ENCODE peak calls at places on chromosomes 11 and 22, in seven cellular contexts. One of them, this sample, is unnamed.

GRCh38 chr11:45174963-45175362 is 28.5 kb downstream of the PRDM11 start:
- DNase-seq in T-helper 2 cell: no peak
- DNase-seq in endothelial cell: no peak
- DNase-seq in iPS DF 6.9: no peak
- DNase-seq in HuH-7: no peak
- DNase-seq in body of pancreas: no peak
- DNase-seq in NCI-H1417: no peak
- DNase-seq in this sample: no peak

GRCh38 chr22:35998748-35999147 is 29.9 kb downstream of the RBFOX2 start:
- DNase-seq in T-helper 2 cell: no peak
- DNase-seq in NCI-H1417: no peak
- DNase-seq in body of pancreas: no peak
- DNase-seq in endothelial cell: no peak
- DNase-seq in HuH-7: no peak
- DNase-seq in iPS DF 6.9: no peak
- DNase-seq in this sample: no peak

GRCh38 chr22:45271667-45272188 is 13.0 kb upstream of the UPK3A start:
- DNase-seq in T-helper 2 cell: no peak
- DNase-seq in body of pancreas: no peak
- DNase-seq in endothelial cell: no peak
- DNase-seq in NCI-H1417: no peak
- DNase-seq in HuH-7: no peak
- DNase-seq in iPS DF 6.9: no peak
- DNase-seq in this sample: no peak

GRCh38 chr11:77596626-77597025 is 6.9 kb downstream of the AQP11 start:
- DNase-seq in iPS DF 6.9: no peak
- DNase-seq in endothelial cell: no peak
- DNase-seq in HuH-7: no peak
- DNase-seq in body of pancreas: no peak
- DNase-seq in T-helper 2 cell: no peak
- DNase-seq in NCI-H1417: no peak
- DNase-seq in this sample: no peak

GRCh38 chr22:26800858-26801257 is 143.5 kb downstream of the MIAT start:
- DNase-seq in endothelial cell: no peak
- DNase-seq in T-helper 2 cell: no peak
- DNase-seq in NCI-H1417: no peak
- DNase-seq in iPS DF 6.9: peak; percentile 33
- DNase-seq in HuH-7: no peak
- DNase-seq in body of pancreas: no peak
- DNase-seq in this sample: no peak

GRCh38 chr11:131579932-131580387 is 209.5 kb downstream of the NTM start:
- DNase-seq in endothelial cell: peak; percentile 65
- DNase-seq in T-helper 2 cell: no peak
- DNase-seq in iPS DF 6.9: no peak
- DNase-seq in body of pancreas: peak; percentile 14
- DNase-seq in HuH-7: peak; percentile 26
- DNase-seq in NCI-H1417: no peak
- DNase-seq in this sample: no peak

GRCh38 chr22:50247748-50248147 is 2.9 kb upstream of the TUBGCP6 start:
- DNase-seq in T-helper 2 cell: no peak
- DNase-seq in iPS DF 6.9: no peak
- DNase-seq in HuH-7: no peak
- DNase-seq in endothelial cell: peak; percentile 60
- DNase-seq in NCI-H1417: no peak
- DNase-seq in body of pancreas: no peak
- DNase-seq in this sample: no peak

GRCh38 chr22:25772288-25772687 is 30.3 kb downstream of the MYO18B start:
- DNase-seq in HuH-7: no peak
- DNase-seq in T-helper 2 cell: no peak
- DNase-seq in NCI-H1417: no peak
- DNase-seq in body of pancreas: no peak
- DNase-seq in iPS DF 6.9: no peak
- DNase-seq in endothelial cell: no peak
- DNase-seq in this sample: no peak

GRCh38 chr11:117669616-117670015 is 127.4 kb downstream of the DSCAML1 start:
- DNase-seq in endothelial cell: no peak
- DNase-seq in iPS DF 6.9: no peak
- DNase-seq in body of pancreas: no peak
- DNase-seq in HuH-7: no peak
- DNase-seq in NCI-H1417: no peak
- DNase-seq in T-helper 2 cell: no peak
- DNase-seq in this sample: no peak

GRCh38 chr22:45757068-45757467 is 85.4 kb downstream of the ATXN10 start:
- DNase-seq in endothelial cell: no peak
- DNase-seq in NCI-H1417: no peak
- DNase-seq in T-helper 2 cell: no peak
- DNase-seq in body of pancreas: peak; percentile 33
- DNase-seq in iPS DF 6.9: peak; percentile 33
- DNase-seq in HuH-7: no peak
- DNase-seq in this sample: peak; percentile 41

GRCh38 chr11:69791266-69791665 is 16.1 kb upstream of the FGF4 start:
- DNase-seq in T-helper 2 cell: no peak
- DNase-seq in HuH-7: no peak
- DNase-seq in NCI-H1417: no peak
- DNase-seq in endothelial cell: no peak
- DNase-seq in iPS DF 6.9: no peak
- DNase-seq in body of pancreas: no peak
- DNase-seq in this sample: no peak

GRCh38 chr11:47183969-47184368 is 2.3 kb downstream of the PACSIN3 start:
- DNase-seq in iPS DF 6.9: no peak
- DNase-seq in body of pancreas: no peak
- DNase-seq in T-helper 2 cell: no peak
- DNase-seq in HuH-7: no peak
- DNase-seq in NCI-H1417: no peak
- DNase-seq in endothelial cell: no peak
- DNase-seq in this sample: no peak

GRCh38 chr11:121762820-121763219 is 310.1 kb upstream of the SORL1-AS1 start:
- DNase-seq in HuH-7: no peak
- DNase-seq in T-helper 2 cell: no peak
- DNase-seq in iPS DF 6.9: no peak
- DNase-seq in NCI-H1417: peak; percentile 96
- DNase-seq in endothelial cell: no peak
- DNase-seq in body of pancreas: peak; percentile 14
- DNase-seq in this sample: peak; percentile 25

GRCh38 chr11:124788521-124788920 is 11.7 kb downstream of the MSANTD2 start:
- DNase-seq in T-helper 2 cell: no peak
- DNase-seq in body of pancreas: no peak
- DNase-seq in NCI-H1417: no peak
- DNase-seq in endothelial cell: no peak
- DNase-seq in iPS DF 6.9: no peak
- DNase-seq in HuH-7: no peak
- DNase-seq in this sample: no peak

GRCh38 chr22:19514831-19515565 is 9.2 kb downstream of the CLDN5 start:
- DNase-seq in NCI-H1417: peak; percentile 65
- DNase-seq in body of pancreas: no peak
- DNase-seq in iPS DF 6.9: no peak
- DNase-seq in HuH-7: no peak
- DNase-seq in T-helper 2 cell: no peak
- DNase-seq in endothelial cell: no peak
- DNase-seq in this sample: peak; percentile 66

GRCh38 chr11:8389034-8389996 is 125.6 kb upstream of the LMO1 start:
- DNase-seq in T-helper 2 cell: no peak
- DNase-seq in body of pancreas: peak; percentile 36
- DNase-seq in endothelial cell: no peak
- DNase-seq in NCI-H1417: no peak
- DNase-seq in iPS DF 6.9: no peak
- DNase-seq in HuH-7: no peak
- DNase-seq in this sample: no peak

GRCh38 chr11:65352783-65353182 is 1.8 kb upstream of the TIGD3 start:
- DNase-seq in HuH-7: no peak
- DNase-seq in body of pancreas: no peak
- DNase-seq in NCI-H1417: no peak
- DNase-seq in iPS DF 6.9: no peak
- DNase-seq in T-helper 2 cell: no peak
- DNase-seq in endothelial cell: no peak
- DNase-seq in this sample: no peak

GRCh38 chr22:36865346-36865745 is 4.5 kb downstream of the NCF4 start:
- DNase-seq in endothelial cell: peak; percentile 28
- DNase-seq in T-helper 2 cell: no peak
- DNase-seq in body of pancreas: no peak
- DNase-seq in iPS DF 6.9: no peak
- DNase-seq in HuH-7: no peak
- DNase-seq in NCI-H1417: no peak
- DNase-seq in this sample: no peak

GRCh38 chr11:134062255-134063030 is 6.4 kb upstream of the JAM3 start:
- DNase-seq in T-helper 2 cell: no peak
- DNase-seq in NCI-H1417: no peak
- DNase-seq in endothelial cell: no peak
- DNase-seq in body of pancreas: no peak
- DNase-seq in iPS DF 6.9: no peak
- DNase-seq in HuH-7: no peak
- DNase-seq in this sample: no peak

GRCh38 chr11:35986958-35987357 is 43.1 kb downstream of the LDLRAD3 start:
- DNase-seq in endothelial cell: no peak
- DNase-seq in NCI-H1417: peak; percentile 50
- DNase-seq in iPS DF 6.9: no peak
- DNase-seq in body of pancreas: no peak
- DNase-seq in T-helper 2 cell: no peak
- DNase-seq in HuH-7: no peak
- DNase-seq in this sample: no peak

GRCh38 chr22:49303061-49303735 is 524.5 kb downstream of the BRD1 start:
- DNase-seq in HuH-7: no peak
- DNase-seq in endothelial cell: no peak
- DNase-seq in body of pancreas: no peak
- DNase-seq in iPS DF 6.9: no peak
- DNase-seq in T-helper 2 cell: no peak
- DNase-seq in NCI-H1417: no peak
- DNase-seq in this sample: no peak